ENCODE peak calls at places on chromosomes 16 and 17, in five cellular contexts. One of them, this sample, is unnamed.
A peak's percentile ranks its signal among the peaks of the same experiment; 100 is the strongest.

GRCh38 chr17:63834431-63835166 is 7.1 kb upstream of the FTSJ3 start:
- DNase-seq in cardiac fibroblast: peak; percentile 84
- DNase-seq in mucosa of descending colon: peak; percentile 67
- DNase-seq in AG09309: peak; percentile 59
- DNase-seq in ELR: peak; percentile 95
- DNase-seq in this sample: peak; percentile 73

GRCh38 chr16:68022278-68022727 is 729 bp downstream of the DDX28 start:
- DNase-seq in mucosa of descending colon: no peak
- DNase-seq in cardiac fibroblast: no peak
- DNase-seq in AG09309: no peak
- DNase-seq in ELR: no peak
- DNase-seq in this sample: no peak

GRCh38 chr16:60727856-60728255 is 1308.4 kb downstream of the CDH8 start:
- DNase-seq in ELR: no peak
- DNase-seq in mucosa of descending colon: no peak
- DNase-seq in cardiac fibroblast: no peak
- DNase-seq in AG09309: no peak
- DNase-seq in this sample: no peak

GRCh38 chr16:69323428-69323827 is 7.0 kb downstream of the PDF start:
- DNase-seq in AG09309: no peak
- DNase-seq in mucosa of descending colon: no peak
- DNase-seq in cardiac fibroblast: no peak
- DNase-seq in ELR: no peak
- DNase-seq in this sample: no peak

GRCh38 chr16:11063432-11064201 is 119.3 kb downstream of the CLEC16A start:
- DNase-seq in mucosa of descending colon: no peak
- DNase-seq in cardiac fibroblast: no peak
- DNase-seq in ELR: no peak
- DNase-seq in AG09309: no peak
- DNase-seq in this sample: no peak

GRCh38 chr16:15777533-15778203 is 79.2 kb downstream of the MYH11 start:
- DNase-seq in AG09309: no peak
- DNase-seq in ELR: peak; percentile 56
- DNase-seq in cardiac fibroblast: peak; percentile 52
- DNase-seq in mucosa of descending colon: peak; percentile 25
- DNase-seq in this sample: peak; percentile 37

GRCh38 chr16:106623-107324 is 28.7 kb downstream of the MPG start:
- DNase-seq in cardiac fibroblast: peak; percentile 91
- DNase-seq in ELR: peak; percentile 82
- DNase-seq in mucosa of descending colon: peak; percentile 73
- DNase-seq in AG09309: peak; percentile 55
- DNase-seq in this sample: peak; percentile 66

GRCh38 chr17:59897090-59897489 is 4.2 kb downstream of the RPS6KB1 start:
- DNase-seq in cardiac fibroblast: peak; percentile 50
- DNase-seq in AG09309: no peak
- DNase-seq in ELR: peak; percentile 62
- DNase-seq in mucosa of descending colon: no peak
- DNase-seq in this sample: no peak

GRCh38 chr17:38439436-38439835 is 11.2 kb downstream of the ARHGAP23 start:
- DNase-seq in AG09309: no peak
- DNase-seq in ELR: no peak
- DNase-seq in mucosa of descending colon: no peak
- DNase-seq in cardiac fibroblast: no peak
- DNase-seq in this sample: no peak

GRCh38 chr16:87410958-87411357 is 18.8 kb downstream of the MAP1LC3B start:
- DNase-seq in mucosa of descending colon: no peak
- DNase-seq in ELR: no peak
- DNase-seq in cardiac fibroblast: no peak
- DNase-seq in AG09309: no peak
- DNase-seq in this sample: no peak

GRCh38 chr17:5769936-5770335 is 185.6 kb upstream of the NLRP1 start:
- DNase-seq in ELR: no peak
- DNase-seq in mucosa of descending colon: no peak
- DNase-seq in cardiac fibroblast: no peak
- DNase-seq in AG09309: no peak
- DNase-seq in this sample: no peak

GRCh38 chr17:45702666-45703266 is 81.4 kb upstream of the CRHR1 start:
- DNase-seq in AG09309: no peak
- DNase-seq in mucosa of descending colon: no peak
- DNase-seq in ELR: peak; percentile 32
- DNase-seq in cardiac fibroblast: peak; percentile 25
- DNase-seq in this sample: peak; percentile 4

GRCh38 chr16:46688101-46688656 is 799 bp downstream of the VPS35 start:
- DNase-seq in AG09309: no peak
- DNase-seq in mucosa of descending colon: peak; percentile 63
- DNase-seq in ELR: no peak
- DNase-seq in cardiac fibroblast: peak; percentile 47
- DNase-seq in this sample: no peak

GRCh38 chr17:62995377-62995885 is 29.4 kb downstream of the TANC2 start:
- DNase-seq in ELR: peak; percentile 65
- DNase-seq in AG09309: no peak
- DNase-seq in cardiac fibroblast: peak; percentile 62
- DNase-seq in mucosa of descending colon: peak; percentile 62
- DNase-seq in this sample: peak; percentile 47

GRCh38 chr17:39231587-39232551 is 6.1 kb upstream of the STAC2 start:
- DNase-seq in ELR: peak; percentile 50
- DNase-seq in AG09309: no peak
- DNase-seq in mucosa of descending colon: peak; percentile 45
- DNase-seq in cardiac fibroblast: peak; percentile 53
- DNase-seq in this sample: peak; percentile 41

GRCh38 chr16:55853114-55853513 is 20.2 kb upstream of the CES1 start:
- DNase-seq in mucosa of descending colon: no peak
- DNase-seq in AG09309: peak; percentile 3
- DNase-seq in cardiac fibroblast: peak; percentile 23
- DNase-seq in ELR: peak; percentile 35
- DNase-seq in this sample: peak; percentile 39

GRCh38 chr16:61887903-61888302 is 148.3 kb downstream of the CDH8 start:
- DNase-seq in mucosa of descending colon: peak; percentile 4
- DNase-seq in AG09309: peak; percentile 2
- DNase-seq in cardiac fibroblast: peak; percentile 72
- DNase-seq in ELR: peak; percentile 22
- DNase-seq in this sample: peak; percentile 15

GRCh38 chr17:78434455-78435329 is 56.2 kb downstream of the PGS1 start:
- DNase-seq in cardiac fibroblast: no peak
- DNase-seq in AG09309: no peak
- DNase-seq in mucosa of descending colon: no peak
- DNase-seq in ELR: no peak
- DNase-seq in this sample: no peak

GRCh38 chr17:19021622-19022083 is 17.1 kb upstream of the FAM83G start:
- DNase-seq in cardiac fibroblast: no peak
- DNase-seq in AG09309: no peak
- DNase-seq in mucosa of descending colon: peak; percentile 58
- DNase-seq in ELR: peak; percentile 29
- DNase-seq in this sample: no peak

GRCh38 chr17:40857535-40857934 is 9.5 kb downstream of the KRT12 start:
- DNase-seq in cardiac fibroblast: peak; percentile 22
- DNase-seq in AG09309: peak; percentile 40
- DNase-seq in ELR: no peak
- DNase-seq in mucosa of descending colon: no peak
- DNase-seq in this sample: peak; percentile 67

GRCh38 chr16:88922114-88922825 is 54.7 kb downstream of the CBFA2T3 start:
- DNase-seq in mucosa of descending colon: peak; percentile 82
- DNase-seq in cardiac fibroblast: peak; percentile 68
- DNase-seq in AG09309: no peak
- DNase-seq in ELR: peak; percentile 42
- DNase-seq in this sample: peak; percentile 45

GRCh38 chr17:30821751-30822723 is 2.5 kb downstream of the CRLF3 start:
- DNase-seq in ELR: no peak
- DNase-seq in mucosa of descending colon: peak; percentile 38
- DNase-seq in cardiac fibroblast: no peak
- DNase-seq in AG09309: no peak
- DNase-seq in this sample: no peak

GRCh38 chr17:62085511-62086408 is 20.7 kb upstream of the MED13 start:
- DNase-seq in ELR: no peak
- DNase-seq in mucosa of descending colon: no peak
- DNase-seq in AG09309: no peak
- DNase-seq in cardiac fibroblast: peak; percentile 33
- DNase-seq in this sample: no peak

GRCh38 chr17:67365762-67366192 is 600 bp downstream of the PSMD12 start:
- DNase-seq in ELR: peak; percentile 79
- DNase-seq in mucosa of descending colon: peak; percentile 27
- DNase-seq in cardiac fibroblast: peak; percentile 86
- DNase-seq in AG09309: no peak
- DNase-seq in this sample: peak; percentile 69

GRCh38 chr17:6387442-6387841 is 47.5 kb downstream of the AIPL1 start:
- DNase-seq in mucosa of descending colon: no peak
- DNase-seq in cardiac fibroblast: no peak
- DNase-seq in AG09309: no peak
- DNase-seq in ELR: no peak
- DNase-seq in this sample: no peak

GRCh38 chr17:75835315-75835987 is 8.8 kb downstream of the UNC13D start:
- DNase-seq in mucosa of descending colon: no peak
- DNase-seq in ELR: no peak
- DNase-seq in AG09309: no peak
- DNase-seq in cardiac fibroblast: no peak
- DNase-seq in this sample: no peak

GRCh38 chr16:54931041-54931756 is 534 bp downstream of the IRX5 start:
- DNase-seq in ELR: peak; percentile 45
- DNase-seq in cardiac fibroblast: peak; percentile 56
- DNase-seq in AG09309: no peak
- DNase-seq in mucosa of descending colon: peak; percentile 21
- DNase-seq in this sample: peak; percentile 53

GRCh38 chr17:30551666-30552339 is 74.6 kb downstream of the GOSR1 start:
- DNase-seq in AG09309: no peak
- DNase-seq in mucosa of descending colon: no peak
- DNase-seq in cardiac fibroblast: no peak
- DNase-seq in ELR: no peak
- DNase-seq in this sample: no peak

GRCh38 chr16:24990803-24991202 is 24.4 kb downstream of the ARHGAP17 start:
- DNase-seq in AG09309: no peak
- DNase-seq in mucosa of descending colon: no peak
- DNase-seq in cardiac fibroblast: no peak
- DNase-seq in ELR: no peak
- DNase-seq in this sample: no peak

GRCh38 chr17:47615766-47616424 is 33.8 kb upstream of the KPNB1 start:
- DNase-seq in cardiac fibroblast: peak; percentile 77
- DNase-seq in AG09309: peak; percentile 7
- DNase-seq in mucosa of descending colon: no peak
- DNase-seq in ELR: peak; percentile 76
- DNase-seq in this sample: peak; percentile 53

GRCh38 chr16:62041401-62041800 is 5.2 kb upstream of the CDH8 start:
- DNase-seq in ELR: peak; percentile 21
- DNase-seq in cardiac fibroblast: peak; percentile 63
- DNase-seq in mucosa of descending colon: peak; percentile 9
- DNase-seq in AG09309: peak; percentile 3
- DNase-seq in this sample: peak; percentile 13

GRCh38 chr17:19343671-19344151 is 18.8 kb downstream of the B9D1 start:
- DNase-seq in mucosa of descending colon: no peak
- DNase-seq in AG09309: no peak
- DNase-seq in cardiac fibroblast: no peak
- DNase-seq in ELR: no peak
- DNase-seq in this sample: no peak

GRCh38 chr16:50196736-50197135 is 43.6 kb downstream of the TENT4B start:
- DNase-seq in mucosa of descending colon: no peak
- DNase-seq in ELR: peak; percentile 70
- DNase-seq in AG09309: no peak
- DNase-seq in cardiac fibroblast: peak; percentile 29
- DNase-seq in this sample: peak; percentile 59

GRCh38 chr16:24508614-24509013 is 30.8 kb upstream of the RBBP6 start:
- DNase-seq in ELR: peak; percentile 81
- DNase-seq in cardiac fibroblast: peak; percentile 88
- DNase-seq in mucosa of descending colon: no peak
- DNase-seq in AG09309: peak; percentile 65
- DNase-seq in this sample: peak; percentile 64

GRCh38 chr17:78379134-78379497 is 667 bp downstream of the PGS1 start:
- DNase-seq in AG09309: no peak
- DNase-seq in mucosa of descending colon: no peak
- DNase-seq in ELR: peak; percentile 98
- DNase-seq in cardiac fibroblast: peak; percentile 95
- DNase-seq in this sample: peak; percentile 49

This sample was measured in RPMI7951.